ENCODE peak calls at places on chromosomes 6 and 20, in seven cellular contexts. L is HEK293T; F is activated gamma-delta T cell treated with anti-CD3 and anti-CD28 coated beads, Interleukin-2, amount 50 U/mL, for 16 hours; O is BJ; V is WTC11; A is activated naive CD8-positive, alpha-beta T cell treated with anti-CD3 and anti-CD28 coated beads, Interleukin-2, amount 50 U/mL, for 24 hours; X is MV-4-11. Q is an unnamed sample.

GRCh38 chr6:166862287-166862977 is 93.9 kb downstream of the RNASET2 start:
- DNase-seq in L (peak), F (no peak), X (no peak), O (no peak), V (peak), A (peak), Q (peak)

GRCh38 chr6:106787327-106788196 is 158.2 kb downstream of the QRSL1 start:
- DNase-seq in A (no peak), O (no peak), V (no peak), F (no peak), L (no peak), X (no peak), Q (no peak)

GRCh38 chr6:76697585-76697984 is 625.1 kb upstream of the IMPG1 start:
- DNase-seq in L (peak), V (no peak), O (no peak), X (no peak), A (no peak), F (no peak), Q (no peak)

GRCh38 chr6:43383021-43383667 is 13.7 kb upstream of the ZNF318 start:
- DNase-seq in L (no peak), F (no peak), X (no peak), O (no peak), A (no peak), V (no peak), Q (no peak)

GRCh38 chr20:30985386-30985785 is 272.1 kb upstream of the DEFB115 start:
- DNase-seq in A (no peak), O (no peak), L (no peak), V (no peak), X (no peak), F (no peak), Q (no peak)

GRCh38 chr6:111589366-111589765 is 16.3 kb downstream of the TRAF3IP2 start:
- DNase-seq in O (peak), V (no peak), A (no peak), L (no peak), F (no peak), X (no peak), Q (no peak)

GRCh38 chr20:10877345-10877744 is 203.5 kb upstream of the JAG1 start:
- DNase-seq in A (no peak), X (no peak), O (no peak), F (no peak), V (no peak), L (no peak), Q (no peak)

GRCh38 chr6:20147469-20147868 is 64.8 kb downstream of the MBOAT1 start:
- DNase-seq in L (no peak), V (no peak), O (no peak), F (no peak), A (no peak), X (no peak), Q (no peak)

GRCh38 chr6:19024737-19025136 is 637.6 kb downstream of the RNF144B start:
- DNase-seq in F (no peak), A (no peak), X (no peak), O (no peak), L (peak), V (peak), Q (peak)

GRCh38 chr6:125220712-125221111 is 67.1 kb downstream of the TPD52L1 start:
- DNase-seq in L (no peak), V (no peak), X (no peak), F (no peak), O (no peak), A (no peak), Q (peak)

GRCh38 chr20:4243071-4243470 is 227.7 kb upstream of the RNF24 start:
- DNase-seq in F (no peak), O (no peak), A (no peak), X (no peak), V (peak), L (no peak), Q (no peak)

GRCh38 chr6:27867051-27867940 is 44.9 kb downstream of the OR2B2 start:
- DNase-seq in A (peak), L (no peak), F (no peak), X (peak), V (peak), O (no peak), Q (peak)

GRCh38 chr20:2671977-2672376 is 8.0 kb upstream of the IDH3B start:
- DNase-seq in O (no peak), F (no peak), A (no peak), V (peak), L (no peak), X (peak), Q (peak)

GRCh38 chr6:156731436-156731835 is 45.7 kb upstream of the ARID1B start:
- DNase-seq in V (no peak), F (no peak), X (peak), O (peak), A (no peak), L (no peak), Q (no peak)

GRCh38 chr20:4946585-4947378 is 54.5 kb downstream of the SLC23A2 start:
- DNase-seq in O (no peak), L (no peak), V (no peak), A (no peak), X (no peak), F (no peak), Q (no peak)

GRCh38 chr6:36610041-36610440 is 15.9 kb downstream of the SRSF3 start:
- DNase-seq in X (no peak), V (peak), F (no peak), O (no peak), L (no peak), A (no peak), Q (no peak)

GRCh38 chr20:42020316-42020715 is 402.1 kb upstream of the CHD6 start:
- DNase-seq in X (no peak), O (no peak), F (no peak), V (no peak), L (no peak), A (no peak), Q (no peak)

GRCh38 chr6:169171010-169171409 is 82.6 kb downstream of the THBS2 start:
- DNase-seq in A (no peak), V (no peak), X (no peak), F (no peak), O (no peak), L (no peak), Q (no peak)

GRCh38 chr20:10466325-10466724 is 31.2 kb downstream of the SLX4IP start:
- DNase-seq in A (no peak), F (no peak), O (no peak), X (no peak), V (peak), L (no peak), Q (peak)

GRCh38 chr6:130969807-130970491 is 93.1 kb downstream of the EPB41L2 start:
- DNase-seq in O (peak), F (no peak), V (no peak), A (no peak), L (peak), X (no peak), Q (no peak)

GRCh38 chr6:10412165-10412947 is 2.5 kb downstream of the TFAP2A start:
- DNase-seq in L (no peak), X (no peak), F (no peak), A (peak), V (peak), O (peak), Q (no peak)

GRCh38 chr6:121143476-121143875 is 190.8 kb downstream of the TBC1D32 start:
- DNase-seq in L (no peak), X (no peak), F (no peak), A (no peak), V (no peak), O (no peak), Q (no peak)

GRCh38 chr6:53044071-53044470 is 21.1 kb upstream of the FBXO9 start:
- DNase-seq in L (no peak), A (no peak), V (peak), O (no peak), F (no peak), X (no peak), Q (peak)

GRCh38 chr6:127879685-127880084 is 21.2 kb downstream of the THEMIS start:
- DNase-seq in A (peak), V (peak), O (no peak), L (peak), X (no peak), F (no peak), Q (peak)

GRCh38 chr6:48098923-48099322 is 12.1 kb downstream of the PTCHD4 start:
- DNase-seq in V (no peak), O (no peak), X (no peak), A (no peak), F (no peak), L (no peak), Q (no peak)

GRCh38 chr6:3504938-3505735 is 48.3 kb upstream of the SLC22A23 start:
- DNase-seq in X (no peak), L (no peak), F (no peak), O (no peak), V (no peak), A (no peak), Q (no peak)

GRCh38 chr6:16712931-16713484 is 48.3 kb downstream of the ATXN1 start:
- DNase-seq in L (peak), F (no peak), O (peak), V (no peak), A (no peak), X (peak), Q (no peak)

GRCh38 chr6:14921170-14921569 is 324.7 kb upstream of the JARID2 start:
- DNase-seq in A (no peak), X (peak), O (no peak), L (no peak), V (no peak), F (no peak), Q (peak)

GRCh38 chr6:106377061-106377540 is 16.6 kb downstream of the CRYBG1 start:
- DNase-seq in X (peak), A (no peak), V (no peak), L (no peak), O (no peak), F (no peak), Q (no peak)

GRCh38 chr20:10857362-10858070 is 183.7 kb upstream of the JAG1 start:
- DNase-seq in L (no peak), F (no peak), A (no peak), X (peak), O (no peak), V (no peak), Q (no peak)

GRCh38 chr6:43763133-43763797 is 6.7 kb upstream of the VEGFA start:
- DNase-seq in F (no peak), X (peak), V (peak), O (no peak), A (no peak), L (no peak), Q (no peak)

GRCh38 chr6:170202416-170203135 is 88.3 kb downstream of the DLL1 start:
- DNase-seq in V (no peak), A (no peak), X (no peak), F (no peak), O (no peak), L (no peak), Q (no peak)

GRCh38 chr6:32046450-32047083 is 8.4 kb downstream of the CYP21A2 start:
- DNase-seq in L (no peak), F (no peak), A (no peak), X (no peak), V (no peak), O (no peak), Q (no peak)

GRCh38 chr6:111657146-111657545 is 51.5 kb upstream of the TRAF3IP2 start:
- DNase-seq in O (peak), F (no peak), L (no peak), A (no peak), V (no peak), X (no peak), Q (no peak)